ENCODE peak calls at places on chromosomes 16 and 17, in four cellular contexts. One of them, this sample, is unnamed.

GRCh38 chr16:3997231-3997841 is 116.8 kb upstream of the CREBBP start:
- DNase-seq in AG10803: no peak
- DNase-seq in heart right ventricle: no peak
- DNase-seq in astrocyte of the spinal cord: no peak
- DNase-seq in this sample: peak

GRCh38 chr16:9843424-9844013 is 338.7 kb downstream of the GRIN2A start:
- DNase-seq in AG10803: peak
- DNase-seq in heart right ventricle: no peak
- DNase-seq in astrocyte of the spinal cord: no peak
- DNase-seq in this sample: no peak

GRCh38 chr17:50018909-50019308 is 23.9 kb upstream of the DLX3 start:
- DNase-seq in AG10803: peak
- DNase-seq in heart right ventricle: no peak
- DNase-seq in astrocyte of the spinal cord: no peak
- DNase-seq in this sample: no peak

GRCh38 chr16:48881272-48881671 is 271.3 kb upstream of the N4BP1 start:
- DNase-seq in AG10803: no peak
- DNase-seq in heart right ventricle: no peak
- DNase-seq in astrocyte of the spinal cord: no peak
- DNase-seq in this sample: no peak

GRCh38 chr17:32487460-32488176 is 825 bp downstream of the CDK5R1 start:
- DNase-seq in AG10803: no peak
- DNase-seq in heart right ventricle: no peak
- DNase-seq in astrocyte of the spinal cord: peak
- DNase-seq in this sample: peak

GRCh38 chr17:3861761-3862681 is 16.0 kb upstream of the NCBP3 start:
- DNase-seq in AG10803: no peak
- DNase-seq in heart right ventricle: no peak
- DNase-seq in astrocyte of the spinal cord: no peak
- DNase-seq in this sample: no peak

GRCh38 chr17:5584971-5585794 is 874 bp upstream of the NLRP1 start:
- DNase-seq in AG10803: peak
- DNase-seq in heart right ventricle: no peak
- DNase-seq in astrocyte of the spinal cord: peak
- DNase-seq in this sample: no peak

GRCh38 chr17:63702223-63702577 is 2.3 kb upstream of the LIMD2 start:
- DNase-seq in AG10803: no peak
- DNase-seq in heart right ventricle: no peak
- DNase-seq in astrocyte of the spinal cord: no peak
- DNase-seq in this sample: peak

GRCh38 chr16:83200005-83200779 is 573.4 kb downstream of the CDH13 start:
- DNase-seq in AG10803: peak
- DNase-seq in heart right ventricle: peak
- DNase-seq in astrocyte of the spinal cord: peak
- DNase-seq in this sample: peak

GRCh38 chr17:44197980-44198720 is 1.5 kb downstream of the ATXN7L3 start:
- DNase-seq in AG10803: peak
- DNase-seq in heart right ventricle: no peak
- DNase-seq in astrocyte of the spinal cord: peak
- DNase-seq in this sample: peak

GRCh38 chr17:81020767-81021497 is 14.0 kb upstream of the BAIAP2 start:
- DNase-seq in AG10803: peak
- DNase-seq in heart right ventricle: peak
- DNase-seq in astrocyte of the spinal cord: peak
- DNase-seq in this sample: peak

GRCh38 chr17:78988152-78988551 is 8.4 kb upstream of the LGALS3BP start:
- DNase-seq in AG10803: no peak
- DNase-seq in heart right ventricle: no peak
- DNase-seq in astrocyte of the spinal cord: no peak
- DNase-seq in this sample: no peak

GRCh38 chr17:30095507-30096244 is 20.9 kb upstream of the NSRP1 start:
- DNase-seq in AG10803: peak
- DNase-seq in heart right ventricle: no peak
- DNase-seq in astrocyte of the spinal cord: peak
- DNase-seq in this sample: no peak

GRCh38 chr16:56773531-56773930 is 43.6 kb downstream of the NUP93 start:
- DNase-seq in AG10803: no peak
- DNase-seq in heart right ventricle: no peak
- DNase-seq in astrocyte of the spinal cord: no peak
- DNase-seq in this sample: no peak

GRCh38 chr17:3418222-3418621 is 7.1 kb downstream of the OR3A3 start:
- DNase-seq in AG10803: no peak
- DNase-seq in heart right ventricle: no peak
- DNase-seq in astrocyte of the spinal cord: no peak
- DNase-seq in this sample: no peak

GRCh38 chr17:4998666-4999428 is 1.1 kb downstream of the KIF1C start:
- DNase-seq in AG10803: no peak
- DNase-seq in heart right ventricle: no peak
- DNase-seq in astrocyte of the spinal cord: no peak
- DNase-seq in this sample: peak

GRCh38 chr16:69606985-69607384 is 41.2 kb downstream of the NFAT5 start:
- DNase-seq in AG10803: no peak
- DNase-seq in heart right ventricle: no peak
- DNase-seq in astrocyte of the spinal cord: no peak
- DNase-seq in this sample: no peak

GRCh38 chr17:74430385-74430705 is 1.5 kb upstream of the GPRC5C start:
- DNase-seq in AG10803: no peak
- DNase-seq in heart right ventricle: no peak
- DNase-seq in astrocyte of the spinal cord: no peak
- DNase-seq in this sample: no peak

GRCh38 chr17:19978206-19978802 is 676 bp upstream of the AKAP10 start:
- DNase-seq in AG10803: peak
- DNase-seq in heart right ventricle: no peak
- DNase-seq in astrocyte of the spinal cord: no peak
- DNase-seq in this sample: peak

GRCh38 chr16:57372372-57373116 is at the start of gene CX3CL1:
- DNase-seq in AG10803: peak
- DNase-seq in heart right ventricle: peak
- DNase-seq in astrocyte of the spinal cord: peak
- DNase-seq in this sample: peak

GRCh38 chr16:73046484-73047214 is 1.3 kb downstream of the ZFHX3 start:
- DNase-seq in AG10803: no peak
- DNase-seq in heart right ventricle: no peak
- DNase-seq in astrocyte of the spinal cord: no peak
- DNase-seq in this sample: no peak

GRCh38 chr16:4661661-4662060 is 31.7 kb upstream of the NUDT16L1 start:
- DNase-seq in AG10803: peak
- DNase-seq in heart right ventricle: no peak
- DNase-seq in astrocyte of the spinal cord: peak
- DNase-seq in this sample: no peak

GRCh38 chr16:19472487-19472886 is 49.4 kb downstream of the GDE1 start:
- DNase-seq in AG10803: no peak
- DNase-seq in heart right ventricle: no peak
- DNase-seq in astrocyte of the spinal cord: no peak
- DNase-seq in this sample: no peak

GRCh38 chr17:59356543-59357218 is 25.2 kb downstream of the YPEL2 start:
- DNase-seq in AG10803: no peak
- DNase-seq in heart right ventricle: no peak
- DNase-seq in astrocyte of the spinal cord: no peak
- DNase-seq in this sample: no peak
- H3K4me3 ChIP-seq in AG10803: no peak
- H3K4me3 ChIP-seq in heart right ventricle: no peak
- H3K4me3 ChIP-seq in astrocyte of the spinal cord: no peak
- H3K4me3 ChIP-seq in this sample: no peak

DNA sequence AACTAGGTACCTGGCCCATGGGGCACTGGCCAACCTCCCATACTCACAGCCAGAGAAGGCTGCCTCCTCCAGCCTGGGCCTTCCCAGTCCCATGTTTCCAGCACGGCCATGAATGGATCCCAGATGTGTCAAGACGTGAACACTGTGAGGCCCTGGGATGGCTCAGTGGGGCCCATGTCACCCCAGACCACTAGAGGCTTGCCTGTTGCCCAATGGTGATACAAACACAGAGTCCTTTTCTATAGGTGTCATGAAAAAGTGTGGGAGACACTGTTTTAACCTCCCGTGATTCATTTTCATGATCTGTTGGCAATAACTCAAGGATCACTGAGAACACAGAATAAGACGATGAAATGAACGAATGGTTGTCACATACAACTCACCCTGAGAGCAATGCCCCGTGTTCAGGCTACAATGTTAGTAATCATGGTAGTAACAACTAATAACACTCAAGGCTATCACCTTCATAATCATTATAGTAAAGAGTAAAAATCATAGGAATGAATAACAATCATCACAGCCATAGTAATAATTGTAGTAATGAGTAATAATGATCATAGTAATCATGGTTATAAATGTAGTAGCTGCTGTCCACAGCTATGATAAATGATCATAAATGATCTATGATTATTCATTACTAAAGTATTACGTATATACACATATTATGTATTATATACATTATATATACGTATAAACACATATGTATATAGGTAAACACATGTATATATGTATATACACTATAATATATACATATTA is 64.0 kb downstream of the DYNLRB2 start:
- DNase-seq in AG10803: no peak
- DNase-seq in heart right ventricle: no peak
- DNase-seq in astrocyte of the spinal cord: no peak
- DNase-seq in this sample: no peak
- H3K4me3 ChIP-seq in AG10803: no peak
- H3K4me3 ChIP-seq in heart right ventricle: no peak
- H3K4me3 ChIP-seq in astrocyte of the spinal cord: no peak
- H3K4me3 ChIP-seq in this sample: no peak

DNA sequence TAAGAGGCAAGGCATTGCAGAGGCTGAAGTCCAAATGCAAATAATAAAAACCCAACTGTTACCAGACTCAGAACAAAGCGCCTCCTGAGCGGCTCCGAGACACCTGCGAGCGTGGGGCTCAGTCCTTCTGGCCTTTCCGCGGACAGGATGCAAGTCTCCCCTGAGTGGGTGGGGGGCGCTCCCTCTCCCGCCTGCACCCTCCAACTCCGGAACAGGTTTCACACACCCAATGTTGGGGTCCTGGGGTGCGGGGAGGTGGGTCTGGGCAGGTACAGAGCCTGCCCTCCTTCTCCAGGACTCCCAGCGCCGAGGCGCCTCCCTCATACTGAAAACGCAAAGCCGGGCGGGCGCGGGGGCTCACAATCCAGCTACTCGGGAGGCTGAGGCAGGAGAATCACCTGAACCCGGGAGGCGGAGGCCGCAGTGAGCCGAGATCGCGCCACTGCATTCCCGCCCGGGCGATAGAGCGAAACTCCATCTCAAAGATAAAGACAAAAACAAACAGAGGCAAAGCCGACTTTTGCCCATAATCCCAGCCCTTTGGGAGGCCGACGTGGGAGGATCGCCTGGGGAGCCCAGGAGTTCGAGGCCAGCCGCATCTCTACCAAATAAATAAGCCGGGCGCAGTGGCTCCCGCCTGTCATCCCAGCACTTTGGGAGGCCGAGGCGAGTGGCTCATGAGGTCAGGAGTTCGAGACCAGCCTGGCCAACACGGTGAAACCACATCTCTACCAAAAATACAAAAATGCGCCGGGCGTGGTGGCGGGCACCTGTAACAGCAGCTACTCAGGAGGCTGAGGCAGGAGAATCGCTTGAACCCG is 893 bp downstream of the GINS2 start:
- DNase-seq in AG10803: no peak
- DNase-seq in heart right ventricle: no peak
- DNase-seq in astrocyte of the spinal cord: no peak
- DNase-seq in this sample: peak
- H3K4me3 ChIP-seq in AG10803: peak
- H3K4me3 ChIP-seq in heart right ventricle: peak
- H3K4me3 ChIP-seq in astrocyte of the spinal cord: peak
- H3K4me3 ChIP-seq in this sample: peak

GRCh38 chr16:11298143-11298900 is 17.2 kb upstream of the PRM1 start:
- DNase-seq in AG10803: no peak
- DNase-seq in heart right ventricle: no peak
- DNase-seq in astrocyte of the spinal cord: no peak
- DNase-seq in this sample: no peak

GRCh38 chr16:11296351-11296705 is 15.2 kb upstream of the PRM1 start:
- DNase-seq in AG10803: no peak
- DNase-seq in heart right ventricle: no peak
- DNase-seq in astrocyte of the spinal cord: no peak
- DNase-seq in this sample: no peak

GRCh38 chr16:11296706-11297491 is 15.8 kb upstream of the PRM1 start:
- DNase-seq in AG10803: no peak
- DNase-seq in heart right ventricle: no peak
- DNase-seq in astrocyte of the spinal cord: no peak
- DNase-seq in this sample: no peak

GRCh38 chr16:11295672-11296071 is 14.5 kb upstream of the PRM1 start:
- DNase-seq in AG10803: no peak
- DNase-seq in heart right ventricle: no peak
- DNase-seq in astrocyte of the spinal cord: no peak
- DNase-seq in this sample: no peak

GRCh38 chr16:11297492-11298142 is 16.5 kb upstream of the PRM1 start:
- DNase-seq in AG10803: peak
- DNase-seq in heart right ventricle: peak
- DNase-seq in astrocyte of the spinal cord: peak
- DNase-seq in this sample: peak
- H3K4me3 ChIP-seq in AG10803: peak
- H3K4me3 ChIP-seq in heart right ventricle: no peak
- H3K4me3 ChIP-seq in astrocyte of the spinal cord: no peak
- H3K4me3 ChIP-seq in this sample: no peak

DNA sequence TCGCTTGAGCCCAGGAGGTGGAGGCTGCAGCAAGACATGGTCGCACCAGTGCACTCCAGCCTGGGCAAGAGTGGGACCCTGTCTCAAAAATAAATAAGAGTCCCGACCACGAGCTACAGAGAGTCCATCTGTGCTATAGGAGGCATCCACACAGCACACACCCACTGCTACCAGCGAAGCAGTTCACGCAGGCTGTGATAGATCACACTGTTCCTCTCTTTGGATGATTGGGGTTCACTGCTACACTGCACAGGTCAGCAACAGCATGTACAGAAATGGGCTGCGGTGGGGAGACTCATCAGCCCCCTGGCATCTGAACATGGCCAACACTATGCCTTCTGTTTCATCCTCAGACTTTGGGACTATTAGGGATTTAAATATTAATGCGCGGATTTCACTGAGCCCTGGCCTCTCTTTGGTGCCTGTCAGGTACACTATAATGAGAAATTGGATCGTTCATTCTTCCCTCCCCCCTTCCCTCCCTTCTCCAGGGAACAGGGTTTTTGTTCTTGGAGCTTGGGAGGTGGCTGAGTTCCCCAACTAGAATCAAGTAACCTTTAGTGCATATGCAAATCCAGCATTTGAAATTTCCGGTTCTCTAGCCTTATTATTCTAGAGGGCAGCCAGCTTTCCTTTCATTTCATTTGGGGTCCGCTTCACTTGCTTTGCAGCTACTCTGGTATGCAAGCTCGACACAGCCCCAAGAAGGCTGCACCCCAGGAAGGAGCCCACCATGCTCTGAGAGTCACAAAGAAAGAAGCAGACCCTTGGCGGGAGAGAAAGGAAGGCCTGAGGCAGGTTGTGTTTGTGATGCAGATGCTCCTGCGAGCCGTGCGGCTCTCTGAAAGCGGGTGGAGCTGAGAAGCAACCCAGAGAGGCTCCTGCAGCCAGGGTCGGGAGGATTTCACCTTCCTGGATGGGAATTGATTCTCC is 34.1 kb downstream of the PMM2 start:
- DNase-seq in AG10803: no peak
- DNase-seq in heart right ventricle: no peak
- DNase-seq in astrocyte of the spinal cord: no peak
- DNase-seq in this sample: peak
- H3K4me3 ChIP-seq in AG10803: no peak
- H3K4me3 ChIP-seq in heart right ventricle: no peak
- H3K4me3 ChIP-seq in astrocyte of the spinal cord: no peak
- H3K4me3 ChIP-seq in this sample: no peak

This sample was measured in H7.